ENCODE peak calls at places on chromosomes 6 and 20, in seven cellular contexts. C is T follicular helper cell; L is Caco-2; G is right lobe of liver; I is kidney tubule cell; E is activated naive CD4-positive, alpha-beta T cell treated with Interleukin-2 at 50 U/mL for 16 hours; K is H54. O is an unnamed sample.

GRCh38 chr6:148747145-148747492 is 289 bp downstream of the UST start:
- DNase-seq in C (peak), L (no peak), G (peak), I (peak), E (peak), K (no peak), O (no peak)

GRCh38 chr6:114096553-114097172 is 125.7 kb upstream of the HDAC2 start:
- DNase-seq in C (no peak), L (peak), G (no peak), I (peak), E (no peak), K (no peak), O (no peak)

GRCh38 chr6:62803094-62803493 is 408.2 kb upstream of the FKBP1C start:
- DNase-seq in C (no peak), L (no peak), G (no peak), I (no peak), E (no peak), K (no peak), O (no peak)

GRCh38 chr20:40090236-40090635 is 598.8 kb downstream of the MAFB start:
- DNase-seq in C (no peak), L (no peak), G (no peak), I (peak), E (no peak), K (no peak), O (no peak)

GRCh38 chr6:157527471-157527907 is 146.5 kb downstream of the ZDHHC14 start:
- DNase-seq in C (no peak), L (no peak), G (no peak), I (no peak), E (no peak), K (no peak), O (no peak)

GRCh38 chr20:64246616-64247311 is 8.8 kb upstream of the PCMTD2 start:
- DNase-seq in C (no peak), L (no peak), G (no peak), I (no peak), E (no peak), K (no peak), O (no peak)

GRCh38 chr6:156316613-156317012 is 460.6 kb upstream of the ARID1B start:
- DNase-seq in C (no peak), L (no peak), G (no peak), I (no peak), E (no peak), K (no peak), O (no peak)

GRCh38 chr20:51510169-51510568 is 32.4 kb downstream of the NFATC2 start:
- DNase-seq in C (no peak), L (no peak), G (no peak), I (no peak), E (no peak), K (no peak), O (no peak)

GRCh38 chr6:32566957-32567356 is 22.7 kb downstream of the HLA-DRB1 start:
- DNase-seq in C (no peak), L (no peak), G (no peak), I (no peak), E (no peak), K (no peak), O (no peak)

GRCh38 chr6:148746363-148747144 is at the start of gene UST:
- DNase-seq in C (peak), L (peak), G (peak), I (peak), E (peak), K (peak), O (peak)

GRCh38 chr6:133814797-133815196 is 74.1 kb upstream of the TCF21 start:
- DNase-seq in C (no peak), L (no peak), G (no peak), I (peak), E (no peak), K (no peak), O (no peak)

GRCh38 chr6:88422831-88423230 is 256.7 kb upstream of the CNR1 start:
- DNase-seq in C (no peak), L (no peak), G (no peak), I (no peak), E (no peak), K (no peak), O (no peak)

GRCh38 chr6:85641916-85642773 is 541 bp downstream of the SYNCRIP start:
- DNase-seq in C (peak), L (peak), G (peak), I (peak), E (peak), K (no peak), O (peak)

GRCh38 chr6:37244430-37245310 is 12.9 kb upstream of the TBC1D22B start:
- DNase-seq in C (no peak), L (peak), G (peak), I (peak), E (no peak), K (peak), O (no peak)

GRCh38 chr6:47571488-47571887 is 93.9 kb downstream of the CD2AP start:
- DNase-seq in C (no peak), L (no peak), G (no peak), I (no peak), E (no peak), K (no peak), O (no peak)

GRCh38 chr20:44609006-44609510 is 26.7 kb downstream of the PKIG start:
- DNase-seq in C (no peak), L (no peak), G (no peak), I (peak), E (no peak), K (no peak), O (no peak)

GRCh38 chr6:41045664-41046063 is 3.4 kb downstream of the TSPO2 start:
- DNase-seq in C (no peak), L (no peak), G (no peak), I (no peak), E (no peak), K (no peak), O (no peak)

GRCh38 chr6:67694127-67694526 is 941.0 kb upstream of the ADGRB3 start:
- DNase-seq in C (no peak), L (peak), G (no peak), I (no peak), E (no peak), K (no peak), O (no peak)

GRCh38 chr6:28807682-28808280 is 116.0 kb downstream of the TRIM27 start:
- DNase-seq in C (no peak), L (peak), G (no peak), I (peak), E (no peak), K (no peak), O (no peak)

GRCh38 chr20:61948586-61949362 is 116.9 kb downstream of the TAF4 start:
- DNase-seq in C (no peak), L (no peak), G (no peak), I (no peak), E (no peak), K (no peak), O (no peak)

GRCh38 chr20:58619847-58620431 is 31.1 kb upstream of the STX16 start:
- DNase-seq in C (no peak), L (no peak), G (no peak), I (peak), E (no peak), K (no peak), O (no peak)

GRCh38 chr20:31968299-31969126 is 562 bp downstream of the XKR7 start:
- DNase-seq in C (peak), L (peak), G (peak), I (peak), E (peak), K (peak), O (peak)

GRCh38 chr6:130513770-130514169 is 148.0 kb downstream of the TMEM200A start:
- DNase-seq in C (peak), L (no peak), G (no peak), I (peak), E (peak), K (no peak), O (peak)

GRCh38 chr20:11229772-11230171 is 556.0 kb upstream of the JAG1 start:
- DNase-seq in C (no peak), L (peak), G (no peak), I (peak), E (no peak), K (peak), O (no peak)

GRCh38 chr6:78911218-78911617 is 43.9 kb downstream of the IRAK1BP1 start:
- DNase-seq in C (no peak), L (no peak), G (no peak), I (no peak), E (no peak), K (no peak), O (no peak)

GRCh38 chr6:140434761-140435160 is 1060.3 kb upstream of the CITED2 start:
- DNase-seq in C (no peak), L (no peak), G (no peak), I (peak), E (no peak), K (no peak), O (no peak)

GRCh38 chr6:1535295-1535694 is 74.4 kb upstream of the FOXC1 start:
- DNase-seq in C (peak), L (no peak), G (no peak), I (peak), E (peak), K (peak), O (peak)

GRCh38 chr6:89034586-89035251 is 45.8 kb upstream of the PNRC1 start:
- DNase-seq in C (no peak), L (no peak), G (no peak), I (peak), E (no peak), K (peak), O (no peak)

GRCh38 chr6:79463721-79464120 is 73.5 kb downstream of the LCA5 start:
- DNase-seq in C (no peak), L (peak), G (no peak), I (peak), E (no peak), K (no peak), O (no peak)

GRCh38 chr20:37413354-37413753 is 67.4 kb downstream of the SRC start:
- DNase-seq in C (no peak), L (no peak), G (no peak), I (no peak), E (no peak), K (no peak), O (no peak)

GRCh38 chr20:63090682-63091571 is 84.2 kb upstream of the BHLHE23 start:
- DNase-seq in C (no peak), L (no peak), G (peak), I (no peak), E (no peak), K (no peak), O (no peak)

GRCh38 chr20:35490736-35491181 is 35.4 kb downstream of the CEP250 start:
- DNase-seq in C (peak), L (no peak), G (no peak), I (no peak), E (peak), K (no peak), O (peak)

GRCh38 chr20:37222086-37222485 is 39.5 kb downstream of the GHRH start:
- DNase-seq in C (no peak), L (no peak), G (no peak), I (no peak), E (no peak), K (no peak), O (no peak)

GRCh38 chr20:41546535-41546934 is 71.6 kb downstream of the CHD6 start:
- DNase-seq in C (no peak), L (no peak), G (no peak), I (no peak), E (no peak), K (no peak), O (no peak)

GRCh38 chr20:24798930-24799705 is 150.0 kb upstream of the CST7 start:
- DNase-seq in C (no peak), L (no peak), G (no peak), I (peak), E (no peak), K (peak), O (no peak)

GRCh38 chr6:26365633-26365995 is 616 bp downstream of the BTN3A2 start:
- DNase-seq in C (no peak), L (no peak), G (no peak), I (no peak), E (no peak), K (no peak), O (no peak)

GRCh38 chr20:56934888-56935287 is 305.8 kb downstream of the TFAP2C start:
- DNase-seq in C (no peak), L (no peak), G (no peak), I (no peak), E (no peak), K (no peak), O (no peak)

GRCh38 chr6:145497006-145497405 is 238.3 kb downstream of the EPM2A start:
- DNase-seq in C (no peak), L (no peak), G (no peak), I (no peak), E (no peak), K (no peak), O (no peak)

GRCh38 chr6:25485820-25486559 is 166.0 kb upstream of the SCGN start:
- DNase-seq in C (no peak), L (no peak), G (peak), I (no peak), E (no peak), K (no peak), O (no peak)

GRCh38 chr6:140812636-140813035 is 1320.1 kb upstream of the GJE1 start:
- DNase-seq in C (no peak), L (no peak), G (no peak), I (no peak), E (no peak), K (no peak), O (no peak)

O was measured in effector memory CD4-positive, alpha-beta T cell.